ENCODE peak calls at places on chromosomes 4 and X, in five cellular contexts. S is suprapubic skin, U is GM12878, E is heart left ventricle, K is esophagus squamous epithelium. Q is an unnamed sample.

GRCh38 chr4:143432258-143432591 is 81.3 kb upstream of the SMARCA5 start:
- DNase-seq in S (no peak), U (no peak), E (no peak), K (no peak), Q (no peak)

GRCh38 chr4:96833831-96834230 is 993.9 kb downstream of the PDHA2 start:
- DNase-seq in S (no peak), U (no peak), E (no peak), K (no peak), Q (no peak)

GRCh38 chr4:2247128-2248043 is 5.5 kb upstream of the HAUS3 start:
- DNase-seq in S (peak; percentile 61), U (no peak), E (peak; percentile 61), K (no peak), Q (peak; percentile 17)

GRCh38 chr4:153710681-153711080 is 26.6 kb downstream of the TLR2 start:
- DNase-seq in S (no peak), U (no peak), E (no peak), K (no peak), Q (no peak)

GRCh38 chr4:186725422-186726149 is 1.9 kb upstream of the FAT1 start:
- DNase-seq in S (peak; percentile 76), U (no peak), E (peak; percentile 84), K (no peak), Q (peak; percentile 75)

GRCh38 chr4:77599378-77599777 is 6.2 kb upstream of the CXCL13 start:
- DNase-seq in S (no peak), U (no peak), E (no peak), K (no peak), Q (no peak)

GRCh38 chr4:82388405-82388804 is 14.6 kb upstream of the HNRNPD start:
- DNase-seq in S (no peak), U (no peak), E (no peak), K (no peak), Q (no peak)

GRCh38 chr4:125319311-125319710 is 4.6 kb downstream of the FAT4 start:
- DNase-seq in S (no peak), U (no peak), E (no peak), K (no peak), Q (no peak)

GRCh38 chrX:66130469-66130868 is 33.6 kb upstream of the HEPH start:
- DNase-seq in S (no peak), U (no peak), E (no peak), K (no peak), Q (no peak)

GRCh38 chr4:137806420-137806819 is 274.1 kb upstream of the PCDH18 start:
- DNase-seq in S (no peak), U (no peak), E (no peak), K (no peak), Q (no peak)

GRCh38 chr4:183436417-183436816 is 8.0 kb upstream of the CDKN2AIP start:
- DNase-seq in S (no peak), U (no peak), E (no peak), K (no peak), Q (no peak)

GRCh38 chr4:181643466-181643865 is 599.7 kb upstream of the TENM3 start:
- DNase-seq in S (no peak), U (no peak), E (no peak), K (no peak), Q (no peak)

GRCh38 chr4:2871911-2872310 is 28.3 kb downstream of the ADD1 start:
- DNase-seq in S (no peak), U (no peak), E (no peak), K (no peak), Q (no peak)

GRCh38 chr4:40046311-40046980 is 10.2 kb upstream of the N4BP2 start:
- DNase-seq in S (no peak), U (no peak), E (no peak), K (no peak), Q (peak; percentile 46)

GRCh38 chr4:82810171-82810570 is 11.6 kb upstream of the SCD5 start:
- DNase-seq in S (no peak), U (no peak), E (no peak), K (no peak), Q (no peak)

GRCh38 chr4:99943904-99944437 is 2.4 kb downstream of the DNAJB14 start:
- DNase-seq in S (no peak), U (no peak), E (no peak), K (no peak), Q (no peak)

GRCh38 chr4:127214001-127214400 is 418.8 kb upstream of the INTU start:
- DNase-seq in S (no peak), U (no peak), E (no peak), K (no peak), Q (no peak)

DNA sequence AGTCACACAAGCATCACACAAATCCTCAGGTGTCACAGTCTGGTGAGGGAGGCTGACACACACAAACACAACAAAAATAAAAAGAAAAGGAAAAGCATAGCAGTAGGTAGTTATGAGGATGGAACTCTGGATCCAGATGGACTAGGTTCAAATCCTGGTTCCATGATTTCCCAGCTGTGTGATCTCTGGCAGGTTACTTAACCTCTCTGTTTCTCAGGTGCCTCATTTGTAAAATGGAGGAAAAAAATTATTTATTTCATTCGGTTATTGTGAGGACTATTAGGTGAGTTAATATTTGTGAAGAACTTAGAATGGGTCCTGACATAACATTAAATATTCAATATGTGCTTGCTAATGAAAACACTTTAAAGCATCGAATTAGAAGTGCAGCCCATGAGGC is 19.8 kb downstream of the GAGE1 start:
- DNase-seq in S (no peak), U (no peak), E (no peak), K (no peak), Q (no peak)
- TF ChIP-seq POLR2A in S (no peak), U (no peak), E (no peak), K (no peak), Q (no peak)

GRCh38 chr4:4667643-4668081 is 125.8 kb upstream of the STX18 start:
- DNase-seq in S (no peak), U (no peak), E (no peak), K (no peak), Q (no peak)
- TF ChIP-seq POLR2A in S (no peak), U (no peak), E (no peak), K (no peak), Q (no peak)

GRCh38 chrX:14802943-14803710 is 69.7 kb downstream of the FANCB start:
- DNase-seq in S (no peak), U (no peak), E (no peak), K (no peak), Q (no peak)
- TF ChIP-seq POLR2A in S (no peak), U (no peak), E (no peak), K (no peak), Q (no peak)

GRCh38 chr4:13611283-13611842 is 16.2 kb downstream of the BOD1L1 start:
- DNase-seq in S (no peak), U (peak; percentile 52), E (no peak), K (peak; percentile 12), Q (no peak)
- TF ChIP-seq POLR2A in S (no peak), U (peak; percentile 66), E (no peak), K (no peak), Q (no peak)

DNA sequence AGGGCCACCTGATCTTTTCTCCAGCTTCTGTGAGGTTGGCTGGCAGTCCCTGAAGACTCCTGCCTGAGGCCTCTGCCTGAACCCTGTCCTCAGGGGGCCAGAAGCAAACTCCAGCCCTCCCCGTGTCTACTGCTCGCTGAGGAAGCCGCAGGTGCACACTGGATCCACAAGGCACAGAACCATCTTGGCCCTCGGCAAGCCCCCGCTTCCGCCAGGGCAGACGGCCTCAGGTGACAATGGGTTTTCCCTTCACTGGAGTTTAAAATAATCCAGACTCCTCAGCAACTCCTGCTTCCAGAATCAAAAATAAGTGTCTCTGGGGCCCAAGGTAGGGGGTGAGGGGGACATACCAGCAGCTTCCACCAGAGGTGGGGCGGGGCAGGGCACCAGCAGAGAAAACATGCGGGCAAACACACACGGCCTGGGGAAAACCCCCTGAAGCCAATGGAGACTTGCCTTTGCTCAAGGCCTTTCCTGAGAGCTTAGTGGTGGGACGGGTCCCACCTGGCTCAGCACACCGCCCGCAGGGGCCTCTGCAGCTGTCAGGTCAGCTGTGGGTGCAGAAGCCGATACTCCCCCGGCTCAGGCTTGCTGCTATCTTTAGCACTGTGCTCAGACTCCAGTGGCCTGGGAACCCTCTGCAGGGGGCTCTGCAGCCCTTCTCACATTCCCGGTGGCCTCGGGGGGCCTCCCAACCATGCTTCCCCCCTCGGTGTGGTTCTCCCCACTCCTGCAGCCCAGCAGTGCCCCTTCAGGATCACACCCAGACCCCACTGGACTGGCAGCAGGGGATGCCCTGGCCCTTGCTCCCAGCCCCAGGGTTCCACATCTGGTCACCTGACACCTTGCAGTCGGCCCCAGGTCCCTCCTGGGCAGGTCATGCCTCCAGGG is 1.9 kb downstream of the MYL5 start:
- DNase-seq in S (no peak), U (no peak), E (peak; percentile 44), K (no peak), Q (no peak)
- TF ChIP-seq POLR2A in S (no peak), U (no peak), E (no peak), K (no peak), Q (no peak)

GRCh38 chrX:149631293-149632165 is at the start of gene TMEM185A:
- DNase-seq in S (peak; percentile 78), U (no peak), E (peak; percentile 85), K (no peak), Q (peak; percentile 57)
- TF ChIP-seq POLR2A in S (no peak), U (peak; percentile 75), E (no peak), K (peak; percentile 15), Q (no peak)

DNA sequence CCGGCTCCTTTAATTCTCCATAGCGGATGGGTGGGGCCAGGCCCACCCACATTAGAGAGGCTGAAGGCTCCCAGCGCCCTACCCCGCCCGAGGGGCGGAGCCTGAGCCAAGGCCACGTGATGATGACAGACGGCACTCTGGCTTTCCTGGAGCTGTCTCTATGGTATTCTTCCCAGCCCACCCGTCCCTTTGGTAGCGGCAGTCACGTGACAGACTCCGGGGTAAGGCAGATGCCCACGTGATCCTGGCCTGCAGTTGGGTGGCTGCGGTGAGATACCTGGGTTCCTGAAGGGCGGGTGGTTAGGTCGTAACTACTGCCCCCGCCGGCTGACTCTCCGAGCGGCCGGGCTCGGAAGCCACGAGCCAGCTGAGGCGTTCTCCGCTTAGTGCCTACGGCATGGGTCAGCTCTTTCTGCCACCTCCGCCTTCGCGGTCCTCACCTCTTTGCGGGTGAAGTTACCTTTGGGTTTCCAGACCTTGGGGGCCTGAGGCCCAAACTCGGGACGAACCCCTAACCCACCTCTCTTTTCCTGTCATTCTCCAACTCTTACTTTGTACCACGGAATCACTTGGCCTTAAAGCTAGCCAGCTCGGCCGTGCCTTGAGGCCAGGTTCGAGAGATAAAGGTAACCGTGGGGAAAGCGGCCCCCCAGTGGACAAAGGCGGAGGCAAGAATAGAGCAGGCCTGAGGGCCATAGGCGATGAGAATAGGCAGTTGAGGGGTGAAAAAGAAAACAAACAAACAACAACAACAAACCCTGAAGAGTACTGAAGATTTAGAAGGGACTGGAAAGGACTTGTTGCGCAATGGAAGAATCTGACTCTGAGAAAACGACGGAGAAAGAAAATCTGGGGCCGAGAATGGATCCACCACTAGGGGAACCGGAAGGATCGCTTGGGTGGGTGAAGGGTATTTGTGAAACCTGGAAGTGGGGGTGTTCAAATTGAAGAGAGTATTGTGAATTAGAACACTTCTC is at the start of gene RRAGB:
- DNase-seq in S (peak; percentile 95), U (peak; percentile 90), E (peak; percentile 94), K (peak; percentile 83), Q (peak; percentile 89)
- TF ChIP-seq POLR2A in S (no peak), U (peak; percentile 80), E (no peak), K (peak; percentile 27), Q (no peak)